ENCODE peak calls at places on chromosome 12, in nine cellular contexts. One of them, this sample, is unnamed.

GRCh38 chr12:109998904-109999648 is at the start of gene ANKRD13A:
- DNase-seq in fibroblast of mammary gland: peak
- DNase-seq in SIG-M5: peak
- DNase-seq in midbrain: peak
- DNase-seq in AG10803: peak
- DNase-seq in Right ventricle myocardium inferior: peak
- DNase-seq in substantia nigra: peak
- DNase-seq in neuronal stem cell: peak
- DNase-seq in activated CD4-positive, CD25-positive, alpha-beta regulatory T cell: peak
- DNase-seq in this sample: peak

GRCh38 chr12:69415471-69416275 is 54.5 kb upstream of the FRS2 start:
- DNase-seq in fibroblast of mammary gland: peak
- DNase-seq in SIG-M5: no peak
- DNase-seq in midbrain: peak
- DNase-seq in AG10803: peak
- DNase-seq in Right ventricle myocardium inferior: no peak
- DNase-seq in substantia nigra: peak
- DNase-seq in neuronal stem cell: peak
- DNase-seq in activated CD4-positive, CD25-positive, alpha-beta regulatory T cell: no peak
- DNase-seq in this sample: peak

GRCh38 chr12:12210983-12211382 is 55.9 kb downstream of the LRP6 start:
- DNase-seq in fibroblast of mammary gland: no peak
- DNase-seq in SIG-M5: no peak
- DNase-seq in midbrain: no peak
- DNase-seq in AG10803: no peak
- DNase-seq in Right ventricle myocardium inferior: no peak
- DNase-seq in substantia nigra: no peak
- DNase-seq in neuronal stem cell: no peak
- DNase-seq in activated CD4-positive, CD25-positive, alpha-beta regulatory T cell: no peak
- DNase-seq in this sample: no peak

GRCh38 chr12:119869720-119870119 is 7.4 kb downstream of the CIT start:
- DNase-seq in fibroblast of mammary gland: peak
- DNase-seq in SIG-M5: no peak
- DNase-seq in midbrain: no peak
- DNase-seq in AG10803: peak
- DNase-seq in Right ventricle myocardium inferior: no peak
- DNase-seq in substantia nigra: no peak
- DNase-seq in neuronal stem cell: no peak
- DNase-seq in activated CD4-positive, CD25-positive, alpha-beta regulatory T cell: no peak
- DNase-seq in this sample: peak

GRCh38 chr12:6960291-6961277 is 9.4 kb downstream of the PTPN6 start:
- DNase-seq in fibroblast of mammary gland: peak
- DNase-seq in SIG-M5: no peak
- DNase-seq in midbrain: no peak
- DNase-seq in AG10803: peak
- DNase-seq in Right ventricle myocardium inferior: peak
- DNase-seq in substantia nigra: no peak
- DNase-seq in neuronal stem cell: no peak
- DNase-seq in activated CD4-positive, CD25-positive, alpha-beta regulatory T cell: no peak
- DNase-seq in this sample: peak

GRCh38 chr12:93756295-93756694 is 79.1 kb downstream of the CRADD start:
- DNase-seq in fibroblast of mammary gland: no peak
- DNase-seq in SIG-M5: no peak
- DNase-seq in midbrain: no peak
- DNase-seq in AG10803: no peak
- DNase-seq in Right ventricle myocardium inferior: no peak
- DNase-seq in substantia nigra: no peak
- DNase-seq in neuronal stem cell: no peak
- DNase-seq in activated CD4-positive, CD25-positive, alpha-beta regulatory T cell: no peak
- DNase-seq in this sample: no peak

GRCh38 chr12:98698603-98699463 is 53.7 kb downstream of the APAF1 start:
- DNase-seq in fibroblast of mammary gland: peak
- DNase-seq in SIG-M5: no peak
- DNase-seq in midbrain: peak
- DNase-seq in AG10803: peak
- DNase-seq in Right ventricle myocardium inferior: no peak
- DNase-seq in substantia nigra: peak
- DNase-seq in neuronal stem cell: peak
- DNase-seq in activated CD4-positive, CD25-positive, alpha-beta regulatory T cell: no peak
- DNase-seq in this sample: peak

GRCh38 chr12:15806826-15807225 is 17.6 kb upstream of the EPS8 start:
- DNase-seq in fibroblast of mammary gland: no peak
- DNase-seq in SIG-M5: no peak
- DNase-seq in midbrain: no peak
- DNase-seq in AG10803: peak
- DNase-seq in Right ventricle myocardium inferior: no peak
- DNase-seq in substantia nigra: no peak
- DNase-seq in neuronal stem cell: no peak
- DNase-seq in activated CD4-positive, CD25-positive, alpha-beta regulatory T cell: no peak
- DNase-seq in this sample: no peak

GRCh38 chr12:115455268-115455681 is 771.3 kb upstream of the TBX3 start:
- DNase-seq in fibroblast of mammary gland: no peak
- DNase-seq in SIG-M5: no peak
- DNase-seq in midbrain: no peak
- DNase-seq in AG10803: no peak
- DNase-seq in Right ventricle myocardium inferior: no peak
- DNase-seq in substantia nigra: no peak
- DNase-seq in neuronal stem cell: no peak
- DNase-seq in activated CD4-positive, CD25-positive, alpha-beta regulatory T cell: no peak
- DNase-seq in this sample: peak

GRCh38 chr12:2666846-2667245 is 127.9 kb upstream of the FKBP4 start:
- DNase-seq in fibroblast of mammary gland: no peak
- DNase-seq in SIG-M5: no peak
- DNase-seq in midbrain: no peak
- DNase-seq in AG10803: no peak
- DNase-seq in Right ventricle myocardium inferior: no peak
- DNase-seq in substantia nigra: no peak
- DNase-seq in neuronal stem cell: no peak
- DNase-seq in activated CD4-positive, CD25-positive, alpha-beta regulatory T cell: no peak
- DNase-seq in this sample: peak

GRCh38 chr12:119841433-119842210 is 35.5 kb downstream of the CIT start:
- DNase-seq in fibroblast of mammary gland: peak
- DNase-seq in SIG-M5: no peak
- DNase-seq in midbrain: no peak
- DNase-seq in AG10803: peak
- DNase-seq in Right ventricle myocardium inferior: no peak
- DNase-seq in substantia nigra: no peak
- DNase-seq in neuronal stem cell: no peak
- DNase-seq in activated CD4-positive, CD25-positive, alpha-beta regulatory T cell: no peak
- DNase-seq in this sample: no peak

GRCh38 chr12:28161697-28162096 is 28.6 kb upstream of the CCDC91 start:
- DNase-seq in fibroblast of mammary gland: no peak
- DNase-seq in SIG-M5: no peak
- DNase-seq in midbrain: no peak
- DNase-seq in AG10803: no peak
- DNase-seq in Right ventricle myocardium inferior: no peak
- DNase-seq in substantia nigra: no peak
- DNase-seq in neuronal stem cell: no peak
- DNase-seq in activated CD4-positive, CD25-positive, alpha-beta regulatory T cell: no peak
- DNase-seq in this sample: no peak

GRCh38 chr12:120678572-120678971 is 8.4 kb upstream of the MLEC start:
- DNase-seq in fibroblast of mammary gland: peak
- DNase-seq in SIG-M5: no peak
- DNase-seq in midbrain: no peak
- DNase-seq in AG10803: no peak
- DNase-seq in Right ventricle myocardium inferior: no peak
- DNase-seq in substantia nigra: no peak
- DNase-seq in neuronal stem cell: no peak
- DNase-seq in activated CD4-positive, CD25-positive, alpha-beta regulatory T cell: no peak
- DNase-seq in this sample: no peak

GRCh38 chr12:120249875-120250795 is 15.4 kb downstream of the PXN start:
- DNase-seq in fibroblast of mammary gland: peak
- DNase-seq in SIG-M5: no peak
- DNase-seq in midbrain: no peak
- DNase-seq in AG10803: no peak
- DNase-seq in Right ventricle myocardium inferior: peak
- DNase-seq in substantia nigra: no peak
- DNase-seq in neuronal stem cell: no peak
- DNase-seq in activated CD4-positive, CD25-positive, alpha-beta regulatory T cell: no peak
- DNase-seq in this sample: peak

GRCh38 chr12:118682656-118683055 is 298.7 kb upstream of the SRRM4 start:
- DNase-seq in fibroblast of mammary gland: no peak
- DNase-seq in SIG-M5: no peak
- DNase-seq in midbrain: no peak
- DNase-seq in AG10803: no peak
- DNase-seq in Right ventricle myocardium inferior: no peak
- DNase-seq in substantia nigra: no peak
- DNase-seq in neuronal stem cell: no peak
- DNase-seq in activated CD4-positive, CD25-positive, alpha-beta regulatory T cell: no peak
- DNase-seq in this sample: no peak

GRCh38 chr12:71005166-71005565 is 84.6 kb upstream of the PTPRR start:
- DNase-seq in fibroblast of mammary gland: no peak
- DNase-seq in SIG-M5: no peak
- DNase-seq in midbrain: no peak
- DNase-seq in AG10803: no peak
- DNase-seq in Right ventricle myocardium inferior: no peak
- DNase-seq in substantia nigra: no peak
- DNase-seq in neuronal stem cell: no peak
- DNase-seq in activated CD4-positive, CD25-positive, alpha-beta regulatory T cell: no peak
- DNase-seq in this sample: no peak

GRCh38 chr12:34289431-34290190 is 267.3 kb downstream of the ALG10 start:
- DNase-seq in fibroblast of mammary gland: no peak
- DNase-seq in SIG-M5: no peak
- DNase-seq in midbrain: no peak
- DNase-seq in AG10803: no peak
- DNase-seq in Right ventricle myocardium inferior: no peak
- DNase-seq in substantia nigra: no peak
- DNase-seq in neuronal stem cell: no peak
- DNase-seq in activated CD4-positive, CD25-positive, alpha-beta regulatory T cell: no peak
- DNase-seq in this sample: peak

GRCh38 chr12:117105902-117106301 is 6.7 kb upstream of the TESC start:
- DNase-seq in fibroblast of mammary gland: no peak
- DNase-seq in SIG-M5: no peak
- DNase-seq in midbrain: no peak
- DNase-seq in AG10803: no peak
- DNase-seq in Right ventricle myocardium inferior: no peak
- DNase-seq in substantia nigra: no peak
- DNase-seq in neuronal stem cell: no peak
- DNase-seq in activated CD4-positive, CD25-positive, alpha-beta regulatory T cell: no peak
- DNase-seq in this sample: no peak

GRCh38 chr12:14841761-14842160 is 1.6 kb downstream of the ART4 start:
- DNase-seq in fibroblast of mammary gland: peak
- DNase-seq in SIG-M5: no peak
- DNase-seq in midbrain: no peak
- DNase-seq in AG10803: peak
- DNase-seq in Right ventricle myocardium inferior: peak
- DNase-seq in substantia nigra: no peak
- DNase-seq in neuronal stem cell: no peak
- DNase-seq in activated CD4-positive, CD25-positive, alpha-beta regulatory T cell: no peak
- DNase-seq in this sample: peak

GRCh38 chr12:91986084-91986483 is 159.6 kb downstream of the BTG1 start:
- DNase-seq in fibroblast of mammary gland: no peak
- DNase-seq in SIG-M5: no peak
- DNase-seq in midbrain: no peak
- DNase-seq in AG10803: peak
- DNase-seq in Right ventricle myocardium inferior: no peak
- DNase-seq in substantia nigra: no peak
- DNase-seq in neuronal stem cell: peak
- DNase-seq in activated CD4-positive, CD25-positive, alpha-beta regulatory T cell: no peak
- DNase-seq in this sample: no peak

GRCh38 chr12:84842406-84843013 is 70.1 kb downstream of the SLC6A15 start:
- DNase-seq in fibroblast of mammary gland: peak
- DNase-seq in SIG-M5: no peak
- DNase-seq in midbrain: peak
- DNase-seq in AG10803: peak
- DNase-seq in Right ventricle myocardium inferior: no peak
- DNase-seq in substantia nigra: no peak
- DNase-seq in neuronal stem cell: peak
- DNase-seq in activated CD4-positive, CD25-positive, alpha-beta regulatory T cell: no peak
- DNase-seq in this sample: no peak

GRCh38 chr12:22529281-22530060 is 14.9 kb downstream of the C2CD5 start:
- DNase-seq in fibroblast of mammary gland: peak
- DNase-seq in SIG-M5: no peak
- DNase-seq in midbrain: no peak
- DNase-seq in AG10803: peak
- DNase-seq in Right ventricle myocardium inferior: no peak
- DNase-seq in substantia nigra: no peak
- DNase-seq in neuronal stem cell: no peak
- DNase-seq in activated CD4-positive, CD25-positive, alpha-beta regulatory T cell: no peak
- DNase-seq in this sample: no peak

GRCh38 chr12:121124402-121125109 is 8.1 kb upstream of the P2RX7 start:
- DNase-seq in fibroblast of mammary gland: peak
- DNase-seq in SIG-M5: no peak
- DNase-seq in midbrain: no peak
- DNase-seq in AG10803: peak
- DNase-seq in Right ventricle myocardium inferior: no peak
- DNase-seq in substantia nigra: no peak
- DNase-seq in neuronal stem cell: no peak
- DNase-seq in activated CD4-positive, CD25-positive, alpha-beta regulatory T cell: no peak
- DNase-seq in this sample: peak

GRCh38 chr12:29762637-29763300 is 21.0 kb downstream of the TMTC1 start:
- DNase-seq in fibroblast of mammary gland: no peak
- DNase-seq in SIG-M5: no peak
- DNase-seq in midbrain: peak
- DNase-seq in AG10803: no peak
- DNase-seq in Right ventricle myocardium inferior: peak
- DNase-seq in substantia nigra: peak
- DNase-seq in neuronal stem cell: no peak
- DNase-seq in activated CD4-positive, CD25-positive, alpha-beta regulatory T cell: no peak
- DNase-seq in this sample: no peak

GRCh38 chr12:78866518-78866917 is 1.9 kb downstream of the SYT1 start:
- DNase-seq in fibroblast of mammary gland: no peak
- DNase-seq in SIG-M5: no peak
- DNase-seq in midbrain: no peak
- DNase-seq in AG10803: no peak
- DNase-seq in Right ventricle myocardium inferior: no peak
- DNase-seq in substantia nigra: no peak
- DNase-seq in neuronal stem cell: no peak
- DNase-seq in activated CD4-positive, CD25-positive, alpha-beta regulatory T cell: no peak
- DNase-seq in this sample: no peak

GRCh38 chr12:121799175-121799841 is 4.5 kb upstream of the SETD1B start:
- DNase-seq in fibroblast of mammary gland: peak
- DNase-seq in SIG-M5: peak
- DNase-seq in midbrain: peak
- DNase-seq in AG10803: peak
- DNase-seq in Right ventricle myocardium inferior: peak
- DNase-seq in substantia nigra: peak
- DNase-seq in neuronal stem cell: no peak
- DNase-seq in activated CD4-positive, CD25-positive, alpha-beta regulatory T cell: peak
- DNase-seq in this sample: peak

GRCh38 chr12:124098101-124098757 is 125.2 kb downstream of the ZNF664 start:
- DNase-seq in fibroblast of mammary gland: no peak
- DNase-seq in SIG-M5: no peak
- DNase-seq in midbrain: no peak
- DNase-seq in AG10803: no peak
- DNase-seq in Right ventricle myocardium inferior: no peak
- DNase-seq in substantia nigra: no peak
- DNase-seq in neuronal stem cell: no peak
- DNase-seq in activated CD4-positive, CD25-positive, alpha-beta regulatory T cell: no peak
- DNase-seq in this sample: no peak

GRCh38 chr12:13474381-13474780 is 277.9 kb downstream of the EMP1 start:
- DNase-seq in fibroblast of mammary gland: no peak
- DNase-seq in SIG-M5: no peak
- DNase-seq in midbrain: no peak
- DNase-seq in AG10803: no peak
- DNase-seq in Right ventricle myocardium inferior: no peak
- DNase-seq in substantia nigra: no peak
- DNase-seq in neuronal stem cell: no peak
- DNase-seq in activated CD4-positive, CD25-positive, alpha-beta regulatory T cell: no peak
- DNase-seq in this sample: no peak

GRCh38 chr12:70603044-70603443 is 34.2 kb downstream of the PTPRB start:
- DNase-seq in fibroblast of mammary gland: no peak
- DNase-seq in SIG-M5: no peak
- DNase-seq in midbrain: no peak
- DNase-seq in AG10803: peak
- DNase-seq in Right ventricle myocardium inferior: no peak
- DNase-seq in substantia nigra: no peak
- DNase-seq in neuronal stem cell: no peak
- DNase-seq in activated CD4-positive, CD25-positive, alpha-beta regulatory T cell: no peak
- DNase-seq in this sample: no peak

GRCh38 chr12:39581592-39581991 is 38.0 kb downstream of the ABCD2 start:
- DNase-seq in fibroblast of mammary gland: peak
- DNase-seq in SIG-M5: no peak
- DNase-seq in midbrain: no peak
- DNase-seq in AG10803: no peak
- DNase-seq in Right ventricle myocardium inferior: no peak
- DNase-seq in substantia nigra: no peak
- DNase-seq in neuronal stem cell: no peak
- DNase-seq in activated CD4-positive, CD25-positive, alpha-beta regulatory T cell: no peak
- DNase-seq in this sample: no peak

GRCh38 chr12:32025906-32026305 is 66.7 kb downstream of the RESF1 start:
- DNase-seq in fibroblast of mammary gland: no peak
- DNase-seq in SIG-M5: no peak
- DNase-seq in midbrain: no peak
- DNase-seq in AG10803: no peak
- DNase-seq in Right ventricle myocardium inferior: no peak
- DNase-seq in substantia nigra: no peak
- DNase-seq in neuronal stem cell: no peak
- DNase-seq in activated CD4-positive, CD25-positive, alpha-beta regulatory T cell: peak
- DNase-seq in this sample: no peak

This sample was measured in endodermal cell.